ENCODE peak calls at places on chromosomes 3 and 15, in eight cellular contexts. M is breast epithelium, U is right lobe of liver, H is IMR-90, G is A549, S is esophagus squamous epithelium, R is tibial nerve, B is Peyer's patch. X is an unnamed sample.

GRCh38 chr3:53199834-53200233 is 38.8 kb downstream of the PRKCD start:
- DNase-seq in M (no peak), U (no peak), H (no peak), G (no peak), S (no peak), R (no peak), B (no peak), X (no peak)

GRCh38 chr3:112568642-112569041 is 6.8 kb downstream of the SLC35A5 start:
- DNase-seq in M (no peak), U (no peak), H (peak; percentile 21), G (no peak), S (no peak), R (no peak), B (no peak), X (no peak)

GRCh38 chr3:42205800-42206514 is 60.0 kb downstream of the CCK start:
- DNase-seq in M (no peak), U (peak; percentile 62), H (no peak), G (no peak), S (no peak), R (no peak), B (no peak), X (no peak)

GRCh38 chr3:155334215-155334896 is 40.9 kb upstream of the STRIT1 start:
- DNase-seq in M (no peak), U (no peak), H (no peak), G (no peak), S (no peak), R (no peak), B (no peak), X (no peak)

GRCh38 chr3:11556851-11557644 is 86.7 kb downstream of the VGLL4 start:
- DNase-seq in M (peak; percentile 48), U (no peak), H (peak; percentile 88), G (no peak), S (no peak), R (no peak), B (no peak), X (no peak)

GRCh38 chr3:181457190-181457589 is 254.5 kb upstream of the SOX2 start:
- DNase-seq in M (no peak), U (no peak), H (no peak), G (no peak), S (no peak), R (no peak), B (no peak), X (no peak)

GRCh38 chr3:37671926-37672325 is 189.8 kb upstream of the CTDSPL start:
- DNase-seq in M (no peak), U (peak; percentile 68), H (no peak), G (no peak), S (no peak), R (no peak), B (no peak), X (no peak)

GRCh38 chr3:42906085-42906904 is at the start of gene ZNF662:
- DNase-seq in M (peak; percentile 65), U (peak; percentile 54), H (no peak), G (no peak), S (no peak), R (peak; percentile 18), B (peak; percentile 66), X (peak; percentile 24)

GRCh38 chr3:71537211-71537611 is 46.3 kb downstream of the FOXP1 start:
- DNase-seq in M (no peak), U (no peak), H (peak; percentile 96), G (peak; percentile 65), S (no peak), R (no peak), B (no peak), X (no peak)

GRCh38 chr3:114639171-114639570 is 345.3 kb downstream of the TIGIT start:
- DNase-seq in M (no peak), U (no peak), H (no peak), G (no peak), S (no peak), R (no peak), B (no peak), X (no peak)

GRCh38 chr3:104176706-104177105 is 1190.0 kb upstream of the ALCAM start:
- DNase-seq in M (no peak), U (no peak), H (no peak), G (no peak), S (no peak), R (no peak), B (no peak), X (no peak)

GRCh38 chr3:54954019-54954418 is 26.2 kb upstream of the LRTM1 start:
- DNase-seq in M (no peak), U (no peak), H (peak; percentile 92), G (no peak), S (no peak), R (no peak), B (no peak), X (no peak)

GRCh38 chr15:42921049-42921731 is 612 bp upstream of the TTBK2 start:
- DNase-seq in M (no peak), U (peak; percentile 55), H (peak; percentile 8), G (no peak), S (no peak), R (no peak), B (peak; percentile 61), X (no peak)

GRCh38 chr3:189340680-189341460 is 169.1 kb downstream of the TPRG1 start:
- DNase-seq in M (no peak), U (no peak), H (no peak), G (peak; percentile 44), S (no peak), R (no peak), B (no peak), X (peak; percentile 33)

GRCh38 chr15:83287541-83288027 is 3.1 kb upstream of the BNC1 start:
- DNase-seq in M (no peak), U (no peak), H (peak; percentile 98), G (peak; percentile 72), S (no peak), R (no peak), B (no peak), X (no peak)

GRCh38 chr15:53625962-53626845 is 133.3 kb downstream of the WDR72 start:
- DNase-seq in M (no peak), U (no peak), H (no peak), G (no peak), S (no peak), R (no peak), B (no peak), X (no peak)

GRCh38 chr15:43317566-43318184 is 12.7 kb downstream of the LCMT2 start:
- DNase-seq in M (no peak), U (no peak), H (no peak), G (no peak), S (no peak), R (no peak), B (no peak), X (no peak)

GRCh38 chr3:16381426-16381825 is 116.4 kb downstream of the OXNAD1 start:
- DNase-seq in M (no peak), U (no peak), H (no peak), G (no peak), S (no peak), R (no peak), B (no peak), X (no peak)

GRCh38 chr3:184584001-184584891 is 22.7 kb downstream of the EPHB3 start:
- DNase-seq in M (no peak), U (no peak), H (no peak), G (no peak), S (no peak), R (no peak), B (no peak), X (no peak)

GRCh38 chr3:100984257-100984772 is 8.9 kb downstream of the ABI3BP start:
- DNase-seq in M (no peak), U (no peak), H (no peak), G (no peak), S (no peak), R (no peak), B (no peak), X (no peak)

DNA sequence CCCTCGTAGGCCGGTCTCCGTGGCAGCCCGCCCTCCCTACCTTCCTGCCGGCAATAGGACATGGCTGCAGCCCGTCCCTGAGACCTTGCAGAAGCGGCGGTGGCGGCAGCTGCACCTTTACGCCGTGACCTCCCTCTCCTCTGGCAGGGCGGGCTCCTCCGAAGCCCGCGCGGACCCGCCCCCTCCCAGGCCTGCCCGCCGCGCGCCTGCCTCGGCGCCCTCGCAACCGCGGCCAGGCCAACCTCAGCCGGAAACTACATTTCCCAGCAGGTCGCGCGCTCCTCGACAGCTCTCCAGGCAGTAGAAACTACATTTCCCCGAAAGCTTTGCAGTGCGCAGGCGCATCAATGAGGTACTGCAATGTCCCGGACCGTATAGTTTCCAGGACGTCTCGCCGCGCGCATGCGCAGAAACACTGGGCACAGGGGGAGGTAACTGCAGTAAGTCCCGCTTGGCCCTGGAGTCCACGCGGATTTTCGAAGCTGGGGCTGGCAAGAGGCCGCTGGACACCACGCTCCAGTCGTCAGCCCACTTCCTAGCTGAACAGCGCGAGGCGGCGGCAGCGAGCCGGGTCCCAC is at the start of the genes CHCHD4 and TMEM43:
- DNase-seq in M (peak; percentile 98), U (peak; percentile 100), H (peak; percentile 99), G (peak; percentile 99), S (peak; percentile 88), R (peak; percentile 95), B (peak; percentile 98), X (peak; percentile 99)
- TF ChIP-seq POLR2A in M (peak; percentile 55), U (peak; percentile 73), H (peak; percentile 93), G (peak; percentile 56), S (peak; percentile 55), R (peak; percentile 43), B (peak; percentile 67), X (peak; percentile 65)

GRCh38 chr3:129625071-129625874 is 18.8 kb upstream of the PLXND1 start:
- DNase-seq in M (no peak), U (peak; percentile 50), H (no peak), G (no peak), S (no peak), R (no peak), B (no peak), X (no peak)

GRCh38 chr3:129626744-129627349 is 20.4 kb upstream of the PLXND1 start:
- DNase-seq in M (peak; percentile 80), U (peak; percentile 98), H (peak; percentile 54), G (peak; percentile 89), S (peak; percentile 40), R (peak; percentile 86), B (peak; percentile 94), X (peak; percentile 87)

GRCh38 chr3:129628169-129628522 is 21.7 kb upstream of the PLXND1 start:
- DNase-seq in M (no peak), U (no peak), H (no peak), G (no peak), S (no peak), R (no peak), B (no peak), X (no peak)

GRCh38 chr3:129629011-129629410 is 22.5 kb upstream of the PLXND1 start:
- DNase-seq in M (no peak), U (no peak), H (no peak), G (no peak), S (no peak), R (no peak), B (no peak), X (no peak)

GRCh38 chr3:129627350-129628168 is 21.1 kb upstream of the PLXND1 start:
- DNase-seq in M (no peak), U (peak; percentile 72), H (peak; percentile 75), G (peak; percentile 89), S (peak; percentile 46), R (peak; percentile 42), B (peak; percentile 73), X (peak; percentile 83)
- TF ChIP-seq POLR2A in M (no peak), U (no peak), H (peak; percentile 46), G (peak; percentile 41), S (no peak), R (no peak), B (no peak), X (peak; percentile 48)

GRCh38 chr3:134366928-134367352 is 7.3 kb downstream of the AMOTL2 start:
- DNase-seq in M (peak; percentile 45), U (peak; percentile 47), H (no peak), G (no peak), S (no peak), R (peak; percentile 61), B (no peak), X (no peak)
- TF ChIP-seq POLR2A in M (no peak), U (no peak), H (peak; percentile 49), G (no peak), S (no peak), R (no peak), B (no peak), X (no peak)

GRCh38 chr3:50674349-50675178 is at the start of gene DOCK3:
- DNase-seq in M (peak; percentile 58), U (peak; percentile 64), H (peak; percentile 36), G (no peak), S (no peak), R (no peak), B (peak; percentile 71), X (peak; percentile 53)
- TF ChIP-seq POLR2A in M (no peak), U (no peak), H (no peak), G (no peak), S (no peak), R (no peak), B (no peak), X (no peak)

X was measured in erythroblast.